ENCODE peak calls at places on chromosomes 1 and 21, in eight cellular contexts. P, G, O, T, C, R, I and E are unnamed samples.

GRCh38 chr1:213564215-213564659 is 423.5 kb upstream of the PROX1 start:
- DNase-seq in P (peak; percentile 47), G (no peak), O (peak; percentile 53), T (peak; percentile 34), C (no peak), R (no peak), I (peak; percentile 29), E (no peak)

GRCh38 chr1:10514490-10515235 is 39.9 kb downstream of the PEX14 start:
- DNase-seq in P (no peak), G (no peak), O (peak; percentile 59), T (no peak), C (no peak), R (peak; percentile 21), I (no peak), E (no peak)

GRCh38 chr1:10399487-10399917 is 638 bp downstream of the PGD start:
- DNase-seq in P (no peak), G (no peak), O (no peak), T (no peak), C (no peak), R (no peak), I (no peak), E (no peak)

GRCh38 chr1:91940496-91940895 is 8.7 kb upstream of the BRDT start:
- DNase-seq in P (no peak), G (no peak), O (no peak), T (no peak), C (no peak), R (no peak), I (no peak), E (no peak)

GRCh38 chr1:77652179-77652745 is 30.2 kb downstream of the ZZZ3 start:
- DNase-seq in P (no peak), G (no peak), O (no peak), T (no peak), C (no peak), R (no peak), I (no peak), E (no peak)

GRCh38 chr21:38114717-38115333 is 142.0 kb upstream of the KCNJ15 start:
- DNase-seq in P (no peak), G (no peak), O (no peak), T (no peak), C (no peak), R (no peak), I (no peak), E (no peak)

GRCh38 chr1:44033756-44034155 is 2.5 kb upstream of the SLC6A9 start:
- DNase-seq in P (no peak), G (no peak), O (no peak), T (no peak), C (no peak), R (no peak), I (no peak), E (no peak)

GRCh38 chr1:32063261-32063681 is 9.5 kb upstream of the TMEM39B start:
- DNase-seq in P (no peak), G (no peak), O (peak; percentile 55), T (peak; percentile 41), C (no peak), R (no peak), I (peak; percentile 38), E (no peak)

GRCh38 chr1:18977428-18977827 is 21.0 kb upstream of the IFFO2 start:
- DNase-seq in P (no peak), G (no peak), O (no peak), T (no peak), C (no peak), R (no peak), I (no peak), E (no peak)

GRCh38 chr1:22525211-22525610 is 38.1 kb upstream of the EPHA8 start:
- DNase-seq in P (no peak), G (no peak), O (no peak), T (no peak), C (no peak), R (no peak), I (no peak), E (no peak)

GRCh38 chr1:82371844-82372498 is 571.2 kb downstream of the ADGRL2 start:
- DNase-seq in P (no peak), G (no peak), O (no peak), T (no peak), C (no peak), R (no peak), I (no peak), E (no peak)

GRCh38 chr1:82366694-82367093 is 566.0 kb downstream of the ADGRL2 start:
- DNase-seq in P (no peak), G (no peak), O (no peak), T (no peak), C (no peak), R (no peak), I (no peak), E (no peak)

GRCh38 chr1:82367456-82367855 is 566.7 kb downstream of the ADGRL2 start:
- DNase-seq in P (no peak), G (no peak), O (no peak), T (no peak), C (no peak), R (no peak), I (no peak), E (no peak)
- H3K9me3 ChIP-seq in P (no peaks in the 10 kb centered on the region), G (no peaks in the 10 kb centered on the region), O (no peaks in the 10 kb centered on the region), T (no peaks in the 10 kb centered on the region), C (no peaks in the 10 kb centered on the region), R (no peaks in the 10 kb centered on the region), I (no peaks in the 10 kb centered on the region), E (no peaks in the 10 kb centered on the region)

GRCh38 chr1:1143636-1144035 is 27.7 kb upstream of the C1orf159 start:
- DNase-seq in P (no peak), G (no peak), O (no peak), T (no peak), C (no peak), R (no peak), I (no peak), E (no peak)

GRCh38 chr1:1142844-1143243 is 27.0 kb upstream of the C1orf159 start:
- DNase-seq in P (no peak), G (no peak), O (no peak), T (no peak), C (no peak), R (no peak), I (no peak), E (no peak)

GRCh38 chr1:1145547-1145914 is 28.1 kb upstream of the TTLL10 start:
- DNase-seq in P (no peak), G (no peak), O (no peak), T (no peak), C (no peak), R (no peak), I (no peak), E (no peak)

GRCh38 chr1:1144843-1145546 is 28.7 kb upstream of the TTLL10 start:
- DNase-seq in P (no peak), G (no peak), O (no peak), T (no peak), C (no peak), R (no peak), I (no peak), E (no peak)

GRCh38 chr1:1144122-1144842 is 28.4 kb upstream of the C1orf159 start:
- DNase-seq in P (no peak), G (no peak), O (no peak), T (peak; percentile 50), C (peak; percentile 63), R (peak; percentile 48), I (no peak), E (no peak)
- H3K4me3 ChIP-seq in P (no peak overlapping the region), G (no peak overlapping the region), O (no peak overlapping the region), T (no peak overlapping the region), C (no peak overlapping the region), R (no peak overlapping the region), I (no peak overlapping the region), E (no peak overlapping the region)

DNA sequence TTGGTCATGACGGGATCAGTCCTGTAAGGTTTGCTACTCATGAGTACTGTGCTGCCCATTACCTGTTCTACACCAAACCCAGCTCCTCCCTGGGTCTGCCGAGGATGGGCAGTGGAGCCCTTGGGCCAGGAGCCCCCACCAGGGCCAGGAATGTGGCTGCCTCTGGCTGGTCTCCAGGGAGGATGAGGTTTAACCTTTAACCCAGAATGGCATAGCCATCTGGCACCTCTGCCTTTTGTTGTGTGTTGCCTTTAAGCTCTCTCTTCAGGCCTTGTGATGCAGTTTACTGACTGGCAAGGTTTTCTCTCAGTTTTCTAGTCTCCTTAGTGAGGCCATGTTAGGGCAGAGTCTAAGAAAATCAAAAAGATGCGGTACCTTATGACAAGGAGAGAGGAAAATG is 38.6 kb downstream of the SIPA1L2 start:
- DNase-seq in P (no peak), G (no peak), O (no peak), T (no peak), C (no peak), R (no peak), I (no peak), E (peak; percentile 72)
- H3K9me3 ChIP-seq in P (no peaks in the 10 kb centered on the region), G (no peaks in the 10 kb centered on the region), O (no peaks in the 10 kb centered on the region), T (no peaks in the 10 kb centered on the region), C (no peaks in the 10 kb centered on the region), R (no peaks in the 10 kb centered on the region), I (no peaks in the 10 kb centered on the region), E (no peaks in the 10 kb centered on the region)

DNA sequence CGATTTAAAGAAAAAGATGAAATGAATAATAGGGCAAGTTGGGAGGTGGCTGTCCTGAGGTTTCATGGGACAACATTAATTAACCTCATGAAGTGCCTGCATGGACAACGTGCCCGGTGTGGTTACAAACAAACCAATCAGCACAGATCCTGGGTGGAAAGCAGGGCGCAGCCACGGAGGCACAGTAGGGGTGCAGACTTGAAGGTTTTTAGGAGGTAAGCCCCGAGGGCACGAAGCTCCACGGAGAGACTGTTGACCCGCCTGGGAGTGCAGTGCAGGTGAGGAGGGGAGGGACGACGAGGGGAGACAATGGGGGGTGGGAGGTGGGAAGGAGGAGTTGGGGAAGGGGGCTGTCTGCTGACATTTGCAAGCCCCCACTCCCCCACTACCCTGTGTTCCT is 2.3 kb upstream of the RIPK4 start:
- DNase-seq in P (no peak), G (no peak), O (no peak), T (no peak), C (no peak), R (no peak), I (no peak), E (no peak)
- H3K4me3 ChIP-seq in P (no peak overlapping the region), G (peak overlapping the region; percentile 79), O (no peak overlapping the region), T (peak overlapping the region; percentile 14), C (peak overlapping the region; percentile 40), R (peak overlapping the region; percentile 33), I (no peak overlapping the region), E (peak overlapping the region; percentile 27)

DNA sequence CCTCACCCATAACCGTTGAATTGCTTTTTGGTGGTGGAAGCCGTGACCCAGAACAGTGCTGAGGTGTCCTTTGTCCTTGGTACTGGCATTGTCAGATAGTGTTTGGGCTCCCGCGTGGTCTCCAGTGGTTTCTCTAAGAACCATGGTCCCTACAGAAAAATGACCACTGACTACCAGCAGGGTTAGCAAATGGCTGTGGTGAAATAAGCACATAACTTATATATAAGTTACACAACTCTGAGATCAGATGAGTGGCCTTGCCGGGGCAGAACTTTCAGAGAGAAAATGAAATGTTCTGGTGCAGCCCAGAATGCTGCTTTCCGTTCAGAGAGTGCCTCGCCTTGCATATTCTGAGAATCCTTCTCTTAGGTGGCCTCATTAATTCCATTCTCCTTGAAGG is 5.0 kb downstream of the SLC37A1 start:
- DNase-seq in P (no peak), G (no peak), O (no peak), T (no peak), C (no peak), R (no peak), I (no peak), E (no peak)
- H3K9me3 ChIP-seq in P (no peaks in the 10 kb centered on the region), G (no peaks in the 10 kb centered on the region), O (no peaks in the 10 kb centered on the region), T (no peaks in the 10 kb centered on the region), C (no peaks in the 10 kb centered on the region), R (no peaks in the 10 kb centered on the region), I (no peaks in the 10 kb centered on the region), E (no peaks in the 10 kb centered on the region)